ENCODE peak calls at places on chromosomes 7 and 10, in six cellular contexts. Y, K, V, A, D and Q are unnamed samples.

GRCh38 chr7:105269397-105269796 is 119.3 kb downstream of the SRPK2 start:
- DNase-seq in Y (no peak), K (no peak), V (no peak), A (no peak), D (no peak), Q (no peak)

GRCh38 chr10:49508249-49508648 is 30.7 kb downstream of the ERCC6 start:
- DNase-seq in Y (no peak), K (no peak), V (no peak), A (no peak), D (no peak), Q (no peak)

GRCh38 chr7:143172354-143172753 is 10.9 kb upstream of the TAS2R39 start:
- DNase-seq in Y (no peak), K (peak; percentile 18), V (no peak), A (no peak), D (no peak), Q (no peak)

GRCh38 chr10:104138131-104138530 is 16.2 kb downstream of the SFR1 start:
- DNase-seq in Y (no peak), K (no peak), V (no peak), A (no peak), D (no peak), Q (no peak)

GRCh38 chr7:7054252-7054830 is 128.0 kb upstream of the C1GALT1 start:
- DNase-seq in Y (no peak), K (peak; percentile 31), V (no peak), A (no peak), D (no peak), Q (no peak)

GRCh38 chr7:85896531-85896930 is 709.7 kb upstream of the SEMA3D start:
- DNase-seq in Y (peak; percentile 0), K (no peak), V (no peak), A (no peak), D (no peak), Q (no peak)

GRCh38 chr10:116809528-116810500 is 39.5 kb upstream of the ENO4 start:
- DNase-seq in Y (peak; percentile 19), K (peak; percentile 11), V (no peak), A (no peak), D (no peak), Q (no peak)

GRCh38 chr10:88064608-88065383 is 201.4 kb downstream of the PTEN start:
- DNase-seq in Y (peak; percentile 67), K (no peak), V (peak; percentile 63), A (no peak), D (no peak), Q (no peak)

GRCh38 chr10:133142523-133143199 is 17.4 kb upstream of the KNDC1 start:
- DNase-seq in Y (no peak), K (no peak), V (no peak), A (no peak), D (no peak), Q (no peak)

GRCh38 chr10:68406111-68406814 is 814 bp downstream of the RUFY2 start:
- DNase-seq in Y (peak; percentile 77), K (peak; percentile 60), V (peak; percentile 47), A (no peak), D (peak; percentile 57), Q (peak; percentile 43)

GRCh38 chr7:141586878-141587277 is 35.7 kb downstream of the AGK start:
- DNase-seq in Y (peak; percentile 20), K (no peak), V (no peak), A (no peak), D (no peak), Q (no peak)

GRCh38 chr10:89392974-89393373 is 551 bp downstream of the IFIT1 start:
- DNase-seq in Y (peak; percentile 90), K (peak; percentile 47), V (peak; percentile 66), A (no peak), D (peak; percentile 21), Q (no peak)

GRCh38 chr7:3234051-3234450 is 67.0 kb upstream of the SDK1 start:
- DNase-seq in Y (no peak), K (no peak), V (no peak), A (no peak), D (no peak), Q (no peak)

GRCh38 chr10:125982256-125982948 is 86.0 kb downstream of the FANK1 start:
- DNase-seq in Y (peak; percentile 76), K (peak; percentile 72), V (peak; percentile 55), A (no peak), D (no peak), Q (peak; percentile 35)

GRCh38 chr7:5382281-5383041 is 41.2 kb downstream of the TNRC18 start:
- DNase-seq in Y (peak; percentile 53), K (no peak), V (no peak), A (no peak), D (no peak), Q (no peak)

GRCh38 chr10:76017026-76017732 is 585.8 kb downstream of the LRMDA start:
- DNase-seq in Y (no peak), K (no peak), V (no peak), A (no peak), D (no peak), Q (no peak)

GRCh38 chr10:8047452-8048280 is 6.8 kb upstream of the GATA3 start:
- DNase-seq in Y (no peak), K (no peak), V (no peak), A (no peak), D (no peak), Q (no peak)

GRCh38 chr10:133438711-133439273 is 14.4 kb upstream of the SPRN start:
- DNase-seq in Y (peak; percentile 13), K (peak; percentile 57), V (no peak), A (no peak), D (no peak), Q (no peak)

GRCh38 chr7:30877010-30877740 is 34.5 kb upstream of the AQP1 start:
- DNase-seq in Y (no peak), K (no peak), V (no peak), A (no peak), D (no peak), Q (no peak)

GRCh38 chr10:52747680-52748079 is 24.9 kb downstream of the MBL2 start:
- DNase-seq in Y (no peak), K (no peak), V (no peak), A (no peak), D (no peak), Q (no peak)

GRCh38 chr10:89369142-89370105 is 8.4 kb upstream of the IFIT1B start:
- DNase-seq in Y (peak; percentile 71), K (peak; percentile 32), V (no peak), A (no peak), D (peak; percentile 46), Q (no peak)

GRCh38 chr7:22364910-22365309 is 8.0 kb upstream of the RAPGEF5 start:
- DNase-seq in Y (no peak), K (no peak), V (no peak), A (no peak), D (no peak), Q (no peak)

GRCh38 chr7:91347288-91347687 is 83.1 kb downstream of the FZD1 start:
- DNase-seq in Y (peak; percentile 55), K (peak; percentile 31), V (no peak), A (no peak), D (no peak), Q (no peak)

GRCh38 chr10:129758591-129759021 is 205.5 kb downstream of the EBF3 start:
- DNase-seq in Y (no peak), K (no peak), V (no peak), A (no peak), D (no peak), Q (no peak)

GRCh38 chr7:3991771-3992231 is 690.3 kb upstream of the FOXK1 start:
- DNase-seq in Y (no peak), K (no peak), V (no peak), A (no peak), D (no peak), Q (no peak)